ENCODE peak calls at places on chromosomes 7 and 10, in seven cellular contexts. V is K562, X is GM12878, U is HCT116, H is SK-N-SH, D is H1, G is HepG2. P is an unnamed sample.

GRCh38 chr7:50631100-50631499 is 65.9 kb upstream of the DDC start:
- DNase-seq in H (no peak), V (no peak), X (no peak), U (no peak), G (no peak), D (no peak), P (no peak)

GRCh38 chr7:36683111-36683510 is 41.2 kb downstream of the AOAH start:
- DNase-seq in X (no peak), G (no peak), D (no peak), U (no peak), H (no peak), V (no peak), P (no peak)

GRCh38 chr10:117345143-117345542 is 30.1 kb downstream of the PDZD8 start:
- DNase-seq in H (no peak), U (no peak), G (no peak), V (no peak), X (no peak), D (peak), P (no peak)

GRCh38 chr7:124700655-124701054 is 64.9 kb downstream of the GPR37 start:
- DNase-seq in G (no peak), X (no peak), V (no peak), H (no peak), U (no peak), D (no peak), P (no peak)

GRCh38 chr10:42951486-42952251 is 125.2 kb upstream of the RET start:
- DNase-seq in D (no peak), X (no peak), H (no peak), G (no peak), U (no peak), V (peak), P (peak)

GRCh38 chr10:123651421-123652047 is 14.6 kb upstream of the GPR26 start:
- DNase-seq in D (no peak), G (no peak), X (no peak), V (no peak), U (no peak), H (no peak), P (no peak)

GRCh38 chr10:114634607-114634974 is 23.5 kb downstream of the ABLIM1 start:
- DNase-seq in G (peak), U (peak), X (no peak), V (peak), H (peak), D (peak), P (peak)

GRCh38 chr7:101108961-101109360 is 17.9 kb upstream of the SERPINE1 start:
- DNase-seq in G (no peak), D (no peak), U (no peak), V (no peak), X (no peak), H (peak), P (no peak)

GRCh38 chr7:31500656-31501055 is 13.2 kb upstream of the ITPRID1 start:
- DNase-seq in V (no peak), D (no peak), H (no peak), U (no peak), G (no peak), X (no peak), P (no peak)

GRCh38 chr10:102780246-102780645 is 36.5 kb downstream of the WBP1L start:
- DNase-seq in H (no peak), U (no peak), X (no peak), D (no peak), V (no peak), G (no peak), P (no peak)

GRCh38 chr7:25389489-25390106 is 161.3 kb upstream of the NPVF start:
- DNase-seq in V (peak), D (no peak), H (peak), U (peak), X (peak), G (peak), P (peak)

GRCh38 chr10:124093076-124093773 is at the start of gene CHST15:
- DNase-seq in G (peak), V (no peak), X (no peak), U (peak), D (peak), H (peak), P (peak)

GRCh38 chr7:16792299-16792698 is 12.5 kb downstream of the AGR2 start:
- DNase-seq in V (no peak), D (no peak), U (no peak), H (no peak), X (no peak), G (no peak), P (no peak)

GRCh38 chr7:78542981-78543380 is 744.4 kb downstream of the PHTF2 start:
- DNase-seq in G (no peak), V (no peak), U (no peak), D (no peak), X (no peak), H (no peak), P (no peak)

GRCh38 chr10:29849434-29849833 is 210.0 kb downstream of the JCAD start:
- DNase-seq in V (no peak), U (no peak), X (no peak), G (no peak), D (no peak), H (peak), P (no peak)

GRCh38 chr7:111138196-111138569 is 47.3 kb downstream of the LRRN3 start:
- DNase-seq in D (no peak), U (peak), V (peak), H (no peak), X (peak), G (no peak), P (no peak)

GRCh38 chr10:126235091-126235978 is 152.9 kb downstream of the ADAM12 start:
- DNase-seq in G (no peak), X (no peak), H (peak), V (no peak), U (no peak), D (no peak), P (no peak)

GRCh38 chr7:151827620-151828019 is 49.3 kb downstream of the PRKAG2 start:
- DNase-seq in G (no peak), U (no peak), X (no peak), H (no peak), D (no peak), V (no peak), P (no peak)

GRCh38 chr10:116626815-116627214 is 6.1 kb downstream of the PNLIPRP2 start:
- DNase-seq in H (no peak), U (no peak), X (no peak), D (no peak), V (no peak), G (no peak), P (no peak)

GRCh38 chr7:80453699-80454340 is 58.0 kb downstream of the GNAT3 start:
- DNase-seq in V (peak), G (peak), D (no peak), H (peak), X (no peak), U (peak), P (peak)

GRCh38 chr10:61835069-61835908 is 66.2 kb upstream of the ARID5B start:
- DNase-seq in V (peak), H (peak), G (peak), D (no peak), U (peak), X (peak), P (peak)

GRCh38 chr10:48454302-48455054 is 148.0 kb downstream of the MAPK8 start:
- DNase-seq in X (no peak), V (no peak), H (no peak), D (no peak), U (no peak), G (no peak), P (no peak)

GRCh38 chr10:1130995-1131790 is 75.0 kb downstream of the WDR37 start:
- DNase-seq in U (no peak), G (no peak), V (no peak), X (no peak), H (no peak), D (no peak), P (no peak)

GRCh38 chr10:64486149-64486548 is 964.9 kb downstream of the REEP3 start:
- DNase-seq in D (no peak), X (no peak), V (no peak), H (no peak), G (no peak), U (no peak), P (no peak)

GRCh38 chr7:100126239-100126930 is 382 bp upstream of the MBLAC1 start:
- DNase-seq in H (no peak), V (no peak), G (no peak), D (no peak), X (no peak), U (no peak), P (no peak)

GRCh38 chr7:83701744-83702143 is 52.8 kb upstream of the SEMA3E start:
- DNase-seq in X (no peak), H (no peak), U (no peak), G (no peak), V (no peak), D (no peak), P (no peak)

DNA sequence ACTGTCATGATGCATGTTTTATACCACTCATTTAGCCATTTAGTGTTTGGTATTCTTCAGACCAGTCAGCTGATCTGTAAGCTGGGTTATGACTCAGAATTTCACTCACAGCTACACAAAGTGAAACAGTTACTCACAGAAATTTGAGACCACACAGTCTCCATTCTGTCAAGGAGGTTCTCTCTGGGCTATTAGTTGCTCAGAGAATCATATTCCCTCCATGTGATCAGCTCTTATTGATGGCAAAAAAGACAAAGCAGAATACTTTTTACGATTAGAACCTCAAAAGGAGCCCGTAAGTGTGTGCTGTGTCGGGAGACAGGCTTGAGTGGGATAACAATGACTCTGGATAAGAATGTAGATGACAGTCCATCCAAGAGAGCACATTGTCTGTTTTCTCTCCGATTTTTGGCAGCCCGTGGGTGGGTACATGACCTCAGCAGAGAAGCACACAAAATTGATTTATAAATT is 277.6 kb upstream of the SORCS1 start:
- DNase-seq in V (no peak), G (no peak), U (no peak), D (no peak), H (no peak), X (peak), P (no peak)
- TF ChIP-seq JUND in V (no peak), G (no peak), U (no peak), D (no peak), H (no peak), X (peak), P (no peak)

GRCh38 chr10:9800011-9800410 is 1217.7 kb upstream of the CELF2 start:
- DNase-seq in U (no peak), G (no peak), H (no peak), X (no peak), D (no peak), V (no peak), P (no peak)
- TF ChIP-seq JUND in U (no peak), G (no peak), H (no peak), X (no peak), D (no peak), V (no peak), P (no peak)

DNA sequence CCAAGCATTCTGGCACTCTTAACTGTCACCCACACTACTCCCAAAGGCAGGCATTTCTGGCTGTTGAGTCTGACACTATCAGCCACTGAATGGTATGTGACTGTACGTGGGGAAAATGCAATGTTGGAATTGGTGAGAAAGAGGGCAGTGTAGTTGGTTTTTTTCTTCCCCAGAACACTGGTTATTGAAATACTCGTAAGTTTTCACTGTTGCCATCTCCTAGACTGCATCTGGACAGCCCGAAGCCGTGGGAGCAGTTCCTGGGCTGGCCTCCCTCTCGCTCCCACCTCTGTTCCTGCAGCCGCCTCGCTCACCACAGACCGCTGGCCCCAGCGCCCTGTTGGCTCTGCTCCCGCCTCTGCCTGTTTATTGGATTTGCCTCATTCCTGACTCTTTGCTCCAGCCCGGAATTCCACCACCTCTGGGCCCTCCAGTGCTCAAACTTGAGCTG is 5.7 kb downstream of the PLCE1 start:
- DNase-seq in X (no peak), G (no peak), V (no peak), D (no peak), U (no peak), H (peak), P (no peak)
- TF ChIP-seq JUND in X (no peak), G (no peak), V (no peak), D (no peak), U (no peak), H (no peak), P (no peak)

GRCh38 chr7:2316578-2316977 is 2.3 kb upstream of the SNX8 start:
- DNase-seq in G (no peak), V (no peak), D (no peak), U (no peak), X (no peak), H (no peak), P (no peak)

GRCh38 chr7:2314209-2314955 is at the start of gene SNX8:
- DNase-seq in U (peak), V (peak), D (peak), H (peak), G (peak), X (no peak), P (peak)

GRCh38 chr7:2312272-2312929 is 1.8 kb downstream of the SNX8 start:
- DNase-seq in X (no peak), G (no peak), D (no peak), V (no peak), U (no peak), H (no peak), P (no peak)

GRCh38 chr7:2315787-2316186 is 1.5 kb upstream of the SNX8 start:
- DNase-seq in D (no peak), U (no peak), X (no peak), H (no peak), G (no peak), V (no peak), P (no peak)

GRCh38 chr7:2313450-2314208 is 612 bp downstream of the SNX8 start:
- DNase-seq in V (no peak), H (no peak), U (no peak), D (no peak), X (no peak), G (no peak), P (peak)
- TF ChIP-seq JUND in V (no peak), H (no peak), U (no peak), D (no peak), X (no peak), G (no peak), P (no peak)

GRCh38 chr10:13822475-13822874 is 235.7 kb downstream of the PRPF18 start:
- DNase-seq in X (no peak), D (no peak), V (no peak), G (no peak), H (no peak), U (no peak), P (no peak)

GRCh38 chr10:13820591-13821377 is 234.0 kb downstream of the PRPF18 start:
- DNase-seq in X (no peak), D (no peak), G (no peak), V (no peak), H (peak), U (no peak), P (no peak)

GRCh38 chr10:13823046-13823711 is 236.4 kb downstream of the PRPF18 start:
- DNase-seq in D (peak), V (no peak), G (no peak), H (no peak), X (no peak), U (no peak), P (no peak)

GRCh38 chr10:13816195-13816926 is 229.6 kb downstream of the PRPF18 start:
- DNase-seq in U (no peak), H (no peak), X (no peak), G (no peak), D (no peak), V (no peak), P (peak)

DNA sequence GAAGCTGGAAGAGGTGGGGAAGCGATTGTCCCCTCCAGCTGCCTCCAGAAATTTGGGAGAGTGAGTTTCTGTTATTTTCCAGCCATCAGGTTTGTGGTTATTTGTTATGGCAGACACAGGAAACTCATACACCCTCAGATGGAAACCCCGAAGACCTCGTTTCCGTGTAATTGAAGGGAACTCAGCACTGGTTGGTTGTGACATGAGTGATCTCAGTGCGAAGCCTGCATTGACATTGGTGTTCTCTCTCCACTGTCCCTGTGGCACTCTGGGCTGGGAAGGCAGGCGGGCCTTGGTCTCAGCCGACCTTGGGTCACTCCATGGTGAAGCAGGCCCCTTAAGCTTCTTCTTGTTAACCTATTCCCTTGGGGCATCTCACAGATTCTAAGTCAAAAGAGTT is 233.4 kb downstream of the PRPF18 start:
- DNase-seq in G (no peak), V (no peak), U (no peak), X (no peak), H (no peak), D (no peak), P (no peak)
- TF ChIP-seq JUND in G (no peak), V (no peak), U (no peak), X (no peak), H (no peak), D (no peak), P (no peak)

P was measured in T47D.